ENCODE peak calls at places on chromosomes 13 and 19, in four cellular contexts. X is NCI-H2171; H is stimulated activated CD4-positive, alpha-beta T cell treated with anti-CD3 and anti-CD28 coated beads, Interleukin-1b, Interleukin-23, amount 100 ng/mL, for 4 hours; O is GM04503. R is an unnamed sample.

GRCh38 chr19:17909017-17909732 is 23.6 kb upstream of the CCDC124 start:
- DNase-seq in H (no peak), O (no peak), X (peak; percentile 46), R (no peak)

GRCh38 chr19:41133260-41133659 is 19.0 kb downstream of the CYP2F1 start:
- DNase-seq in O (no peak), X (no peak), H (no peak), R (no peak)

GRCh38 chr19:4531562-4532165 is 3.4 kb downstream of the PLIN5 start:
- DNase-seq in O (no peak), H (no peak), X (no peak), R (no peak)

GRCh38 chr13:30216111-30216510 is 91.2 kb downstream of the KATNAL1 start:
- DNase-seq in O (no peak), H (no peak), X (no peak), R (no peak)

GRCh38 chr19:30003862-30004261 is 61.8 kb downstream of the URI1 start:
- DNase-seq in H (no peak), O (no peak), X (no peak), R (no peak)

GRCh38 chr19:55580628-55581144 is at the start of gene ZNF579:
- DNase-seq in O (no peak), X (peak; percentile 90), H (peak; percentile 76), R (peak; percentile 59)

GRCh38 chr19:42423462-42424344 is 3.5 kb downstream of the LIPE start:
- DNase-seq in X (peak; percentile 41), O (peak; percentile 53), H (peak; percentile 91), R (peak; percentile 59)

GRCh38 chr13:52022355-52022754 is 2.1 kb upstream of the UTP14C start:
- DNase-seq in X (no peak), H (no peak), O (no peak), R (no peak)

GRCh38 chr19:16520986-16521624 is 21.1 kb downstream of the CHERP start:
- DNase-seq in X (no peak), H (no peak), O (no peak), R (no peak)

GRCh38 chr13:110447058-110447511 is 114.4 kb downstream of the RAB20 start:
- DNase-seq in X (no peak), H (no peak), O (no peak), R (no peak)

GRCh38 chr19:55041627-55042343 is 3.7 kb upstream of the GP6 start:
- DNase-seq in X (no peak), H (no peak), O (no peak), R (no peak)

GRCh38 chr13:80037505-80037888 is 303.4 kb downstream of the SPRY2 start:
- DNase-seq in H (no peak), O (peak; percentile 78), X (no peak), R (peak; percentile 68)

GRCh38 chr13:41960195-41960699 is 662 bp downstream of the VWA8 start:
- DNase-seq in H (no peak), X (no peak), O (no peak), R (no peak)

GRCh38 chr13:110523838-110524237 is 37.7 kb downstream of the RAB20 start:
- DNase-seq in O (no peak), H (no peak), X (no peak), R (no peak)

GRCh38 chr19:28457620-28458019 is 755.3 kb downstream of the UQCRFS1 start:
- DNase-seq in H (no peak), X (no peak), O (no peak), R (no peak)

R was measured in AG09309.